ENCODE peak calls at places on chromosomes 16 and 17, in six cellular contexts. One of them, this sample, is unnamed.

GRCh38 chr17:75776399-75777242 is 8.0 kb upstream of the UNK start:
- DNase-seq in fibroblast of lung: no peak
- DNase-seq in mammary epithelial cell: no peak
- DNase-seq in neural progenitor cell: no peak
- DNase-seq in HCT116: no peak
- DNase-seq in PC-3: no peak
- DNase-seq in this sample: no peak

GRCh38 chr17:77317091-77317519 is 176.3 kb downstream of the SEC14L1 start:
- DNase-seq in fibroblast of lung: peak; percentile 36
- DNase-seq in mammary epithelial cell: no peak
- DNase-seq in neural progenitor cell: no peak
- DNase-seq in HCT116: no peak
- DNase-seq in PC-3: no peak
- DNase-seq in this sample: no peak

GRCh38 chr17:35244345-35245195 is 1.7 kb downstream of the SLFN5 start:
- DNase-seq in fibroblast of lung: peak; percentile 73
- DNase-seq in mammary epithelial cell: peak; percentile 91
- DNase-seq in neural progenitor cell: peak; percentile 42
- DNase-seq in HCT116: peak; percentile 33
- DNase-seq in PC-3: peak; percentile 73
- DNase-seq in this sample: peak; percentile 84

GRCh38 chr17:82848022-82848592 is 8.3 kb upstream of the ZNF750 start:
- DNase-seq in fibroblast of lung: peak; percentile 76
- DNase-seq in mammary epithelial cell: peak; percentile 96
- DNase-seq in neural progenitor cell: no peak
- DNase-seq in HCT116: no peak
- DNase-seq in PC-3: no peak
- DNase-seq in this sample: no peak

GRCh38 chr17:35214631-35215273 is 20.6 kb upstream of the SLC35G3 start:
- DNase-seq in fibroblast of lung: no peak
- DNase-seq in mammary epithelial cell: no peak
- DNase-seq in neural progenitor cell: no peak
- DNase-seq in HCT116: no peak
- DNase-seq in PC-3: no peak
- DNase-seq in this sample: no peak

GRCh38 chr17:42183741-42184711 is 1.2 kb downstream of the HCRT start:
- DNase-seq in fibroblast of lung: peak; percentile 55
- DNase-seq in mammary epithelial cell: peak; percentile 12
- DNase-seq in neural progenitor cell: peak; percentile 95
- DNase-seq in HCT116: peak; percentile 26
- DNase-seq in PC-3: no peak
- DNase-seq in this sample: peak; percentile 63

GRCh38 chr17:50139185-50139783 is 9.3 kb upstream of the SAMD14 start:
- DNase-seq in fibroblast of lung: no peak
- DNase-seq in mammary epithelial cell: no peak
- DNase-seq in neural progenitor cell: no peak
- DNase-seq in HCT116: no peak
- DNase-seq in PC-3: no peak
- DNase-seq in this sample: no peak

GRCh38 chr16:49947907-49948678 is 76.9 kb upstream of the CNEP1R1 start:
- DNase-seq in fibroblast of lung: no peak
- DNase-seq in mammary epithelial cell: no peak
- DNase-seq in neural progenitor cell: no peak
- DNase-seq in HCT116: no peak
- DNase-seq in PC-3: peak; percentile 26
- DNase-seq in this sample: no peak

GRCh38 chr17:39679521-39680192 is 8.2 kb downstream of the PGAP3 start:
- DNase-seq in fibroblast of lung: no peak
- DNase-seq in mammary epithelial cell: no peak
- DNase-seq in neural progenitor cell: no peak
- DNase-seq in HCT116: no peak
- DNase-seq in PC-3: no peak
- DNase-seq in this sample: no peak

GRCh38 chr17:31524926-31525800 is 133.7 kb downstream of the RAB11FIP4 start:
- DNase-seq in fibroblast of lung: peak; percentile 89
- DNase-seq in mammary epithelial cell: peak; percentile 81
- DNase-seq in neural progenitor cell: peak; percentile 92
- DNase-seq in HCT116: peak; percentile 49
- DNase-seq in PC-3: peak; percentile 81
- DNase-seq in this sample: peak; percentile 63

GRCh38 chr16:28473714-28474265 is 1.7 kb upstream of the NPIPB7 start:
- DNase-seq in fibroblast of lung: no peak
- DNase-seq in mammary epithelial cell: no peak
- DNase-seq in neural progenitor cell: no peak
- DNase-seq in HCT116: no peak
- DNase-seq in PC-3: no peak
- DNase-seq in this sample: no peak

GRCh38 chr17:19263621-19264010 is 26.4 kb downstream of the EPN2 start:
- DNase-seq in fibroblast of lung: peak; percentile 70
- DNase-seq in mammary epithelial cell: no peak
- DNase-seq in neural progenitor cell: no peak
- DNase-seq in HCT116: no peak
- DNase-seq in PC-3: peak; percentile 50
- DNase-seq in this sample: no peak

GRCh38 chr16:46673320-46674013 is 15.5 kb downstream of the VPS35 start:
- DNase-seq in fibroblast of lung: peak; percentile 50
- DNase-seq in mammary epithelial cell: peak; percentile 52
- DNase-seq in neural progenitor cell: peak; percentile 79
- DNase-seq in HCT116: peak; percentile 51
- DNase-seq in PC-3: peak; percentile 60
- DNase-seq in this sample: peak; percentile 71

GRCh38 chr16:54945063-54945462 is 14.4 kb downstream of the IRX5 start:
- DNase-seq in fibroblast of lung: no peak
- DNase-seq in mammary epithelial cell: no peak
- DNase-seq in neural progenitor cell: no peak
- DNase-seq in HCT116: no peak
- DNase-seq in PC-3: no peak
- DNase-seq in this sample: no peak

GRCh38 chr17:35849469-35850348 is 19.0 kb downstream of the HEATR9 start:
- DNase-seq in fibroblast of lung: peak; percentile 53
- DNase-seq in mammary epithelial cell: peak; percentile 43
- DNase-seq in neural progenitor cell: peak; percentile 80
- DNase-seq in HCT116: peak; percentile 33
- DNase-seq in PC-3: peak; percentile 58
- DNase-seq in this sample: peak; percentile 58

GRCh38 chr16:67942200-67942509 is 1.8 kb downstream of the LCAT start:
- DNase-seq in fibroblast of lung: no peak
- DNase-seq in mammary epithelial cell: no peak
- DNase-seq in neural progenitor cell: peak; percentile 73
- DNase-seq in HCT116: no peak
- DNase-seq in PC-3: peak; percentile 27
- DNase-seq in this sample: peak; percentile 37

GRCh38 chr17:63600569-63601438 is at the start of gene TACO1:
- DNase-seq in fibroblast of lung: peak; percentile 82
- DNase-seq in mammary epithelial cell: peak; percentile 73
- DNase-seq in neural progenitor cell: peak; percentile 87
- DNase-seq in HCT116: peak; percentile 79
- DNase-seq in PC-3: peak; percentile 92
- DNase-seq in this sample: peak; percentile 87

GRCh38 chr17:81810476-81810875 is 6.5 kb downstream of the GCGR start:
- DNase-seq in fibroblast of lung: no peak
- DNase-seq in mammary epithelial cell: no peak
- DNase-seq in neural progenitor cell: no peak
- DNase-seq in HCT116: no peak
- DNase-seq in PC-3: no peak
- DNase-seq in this sample: no peak

GRCh38 chr17:19369846-19370492 is 7.4 kb upstream of the B9D1 start:
- DNase-seq in fibroblast of lung: no peak
- DNase-seq in mammary epithelial cell: no peak
- DNase-seq in neural progenitor cell: no peak
- DNase-seq in HCT116: no peak
- DNase-seq in PC-3: no peak
- DNase-seq in this sample: no peak

GRCh38 chr16:1054660-1055556 is 17.6 kb upstream of the SSTR5 start:
- DNase-seq in fibroblast of lung: peak; percentile 23
- DNase-seq in mammary epithelial cell: peak; percentile 16
- DNase-seq in neural progenitor cell: peak; percentile 92
- DNase-seq in HCT116: peak; percentile 37
- DNase-seq in PC-3: peak; percentile 50
- DNase-seq in this sample: peak; percentile 50

GRCh38 chr17:19298561-19299213 is 61.5 kb downstream of the EPN2 start:
- DNase-seq in fibroblast of lung: no peak
- DNase-seq in mammary epithelial cell: no peak
- DNase-seq in neural progenitor cell: no peak
- DNase-seq in HCT116: no peak
- DNase-seq in PC-3: no peak
- DNase-seq in this sample: no peak

GRCh38 chr16:29988346-29989075 is 6.9 kb downstream of the HIRIP3 start:
- DNase-seq in fibroblast of lung: no peak
- DNase-seq in mammary epithelial cell: no peak
- DNase-seq in neural progenitor cell: no peak
- DNase-seq in HCT116: no peak
- DNase-seq in PC-3: no peak
- DNase-seq in this sample: no peak

GRCh38 chr17:76585048-76585648 is 512 bp downstream of the ST6GALNAC2 start:
- DNase-seq in fibroblast of lung: peak; percentile 36
- DNase-seq in mammary epithelial cell: peak; percentile 63
- DNase-seq in neural progenitor cell: peak; percentile 70
- DNase-seq in HCT116: no peak
- DNase-seq in PC-3: no peak
- DNase-seq in this sample: no peak

GRCh38 chr17:70110443-70110880 is 35.4 kb downstream of the KCNJ16 start:
- DNase-seq in fibroblast of lung: peak; percentile 86
- DNase-seq in mammary epithelial cell: no peak
- DNase-seq in neural progenitor cell: no peak
- DNase-seq in HCT116: no peak
- DNase-seq in PC-3: no peak
- DNase-seq in this sample: peak; percentile 6

GRCh38 chr16:10100829-10101228 is 81.4 kb downstream of the GRIN2A start:
- DNase-seq in fibroblast of lung: no peak
- DNase-seq in mammary epithelial cell: no peak
- DNase-seq in neural progenitor cell: no peak
- DNase-seq in HCT116: no peak
- DNase-seq in PC-3: no peak
- DNase-seq in this sample: no peak

GRCh38 chr17:79803997-79804855 is 7.3 kb upstream of the CBX8 start:
- DNase-seq in fibroblast of lung: no peak
- DNase-seq in mammary epithelial cell: no peak
- DNase-seq in neural progenitor cell: peak; percentile 74
- DNase-seq in HCT116: no peak
- DNase-seq in PC-3: no peak
- DNase-seq in this sample: peak; percentile 67

GRCh38 chr16:886084-886543 is 84.7 kb downstream of the LMF1 start:
- DNase-seq in fibroblast of lung: no peak
- DNase-seq in mammary epithelial cell: no peak
- DNase-seq in neural progenitor cell: peak; percentile 54
- DNase-seq in HCT116: no peak
- DNase-seq in PC-3: no peak
- DNase-seq in this sample: no peak

GRCh38 chr17:7929158-7930029 is at the start of gene KCNAB3:
- DNase-seq in fibroblast of lung: peak; percentile 77
- DNase-seq in mammary epithelial cell: peak; percentile 22
- DNase-seq in neural progenitor cell: peak; percentile 95
- DNase-seq in HCT116: no peak
- DNase-seq in PC-3: no peak
- DNase-seq in this sample: peak; percentile 93

GRCh38 chr17:74408830-74409229 is 23.1 kb upstream of the GPRC5C start:
- DNase-seq in fibroblast of lung: no peak
- DNase-seq in mammary epithelial cell: no peak
- DNase-seq in neural progenitor cell: no peak
- DNase-seq in HCT116: no peak
- DNase-seq in PC-3: no peak
- DNase-seq in this sample: no peak

GRCh38 chr16:88478115-88478514 is 25.0 kb downstream of the ZFPM1 start:
- DNase-seq in fibroblast of lung: no peak
- DNase-seq in mammary epithelial cell: no peak
- DNase-seq in neural progenitor cell: no peak
- DNase-seq in HCT116: no peak
- DNase-seq in PC-3: no peak
- DNase-seq in this sample: no peak

GRCh38 chr16:4307215-4308037 is 8.4 kb upstream of the GLIS2 start:
- DNase-seq in fibroblast of lung: peak; percentile 93
- DNase-seq in mammary epithelial cell: peak; percentile 95
- DNase-seq in neural progenitor cell: peak; percentile 97
- DNase-seq in HCT116: peak; percentile 92
- DNase-seq in PC-3: peak; percentile 95
- DNase-seq in this sample: peak; percentile 96

GRCh38 chr17:28498652-28499365 is 7.3 kb upstream of the FOXN1 start:
- DNase-seq in fibroblast of lung: no peak
- DNase-seq in mammary epithelial cell: no peak
- DNase-seq in neural progenitor cell: no peak
- DNase-seq in HCT116: no peak
- DNase-seq in PC-3: no peak
- DNase-seq in this sample: no peak
- TF ChIP-seq CTCF in fibroblast of lung: no peak
- TF ChIP-seq CTCF in mammary epithelial cell: no peak
- TF ChIP-seq CTCF in neural progenitor cell: no peak
- TF ChIP-seq CTCF in HCT116: no peak
- TF ChIP-seq CTCF in PC-3: no peak
- TF ChIP-seq CTCF in this sample: no peak

DNA sequence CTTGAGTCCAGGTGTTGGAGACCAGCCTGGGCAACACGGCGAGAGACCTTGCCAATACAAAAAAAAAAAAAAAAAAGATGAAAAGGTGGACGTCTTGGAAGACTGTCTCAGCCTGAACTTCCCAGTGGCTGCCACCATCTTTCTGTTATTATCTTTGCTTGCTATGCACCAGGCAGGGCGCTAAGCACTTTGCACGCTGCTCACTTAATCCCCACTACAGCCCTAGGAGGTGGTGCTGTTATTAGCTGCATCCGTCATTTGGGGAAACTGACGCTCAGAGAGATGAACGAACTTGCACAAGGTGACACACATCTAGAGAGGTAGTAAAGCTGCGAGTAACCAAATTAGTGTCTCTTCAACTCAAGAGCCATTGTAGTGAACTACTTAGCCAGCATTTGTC is 708 bp upstream of the CPPED1 start:
- DNase-seq in fibroblast of lung: no peak
- DNase-seq in mammary epithelial cell: no peak
- DNase-seq in neural progenitor cell: no peak
- DNase-seq in HCT116: no peak
- DNase-seq in PC-3: no peak
- DNase-seq in this sample: no peak
- H3K4me3 ChIP-seq in fibroblast of lung: peak overlapping the region; percentile 90
- H3K4me3 ChIP-seq in mammary epithelial cell: no peak overlapping the region
- H3K4me3 ChIP-seq in neural progenitor cell: peak overlapping the region; percentile 76
- H3K4me3 ChIP-seq in HCT116: peak overlapping the region; percentile 97
- H3K4me3 ChIP-seq in PC-3: peak overlapping the region; percentile 83
- H3K4me3 ChIP-seq in this sample: no peak overlapping the region

GRCh38 chr16:66658143-66658859 is 38.2 kb downstream of the CMTM4 start:
- DNase-seq in fibroblast of lung: no peak
- DNase-seq in mammary epithelial cell: no peak
- DNase-seq in neural progenitor cell: no peak
- DNase-seq in HCT116: no peak
- DNase-seq in PC-3: no peak
- DNase-seq in this sample: no peak
- TF ChIP-seq EZH2 in fibroblast of lung: no peak
- TF ChIP-seq EZH2 in mammary epithelial cell: no peak
- TF ChIP-seq EZH2 in neural progenitor cell: no peak
- TF ChIP-seq EZH2 in HCT116: no peak
- TF ChIP-seq EZH2 in PC-3: no peak
- TF ChIP-seq EZH2 in this sample: no peak

DNA sequence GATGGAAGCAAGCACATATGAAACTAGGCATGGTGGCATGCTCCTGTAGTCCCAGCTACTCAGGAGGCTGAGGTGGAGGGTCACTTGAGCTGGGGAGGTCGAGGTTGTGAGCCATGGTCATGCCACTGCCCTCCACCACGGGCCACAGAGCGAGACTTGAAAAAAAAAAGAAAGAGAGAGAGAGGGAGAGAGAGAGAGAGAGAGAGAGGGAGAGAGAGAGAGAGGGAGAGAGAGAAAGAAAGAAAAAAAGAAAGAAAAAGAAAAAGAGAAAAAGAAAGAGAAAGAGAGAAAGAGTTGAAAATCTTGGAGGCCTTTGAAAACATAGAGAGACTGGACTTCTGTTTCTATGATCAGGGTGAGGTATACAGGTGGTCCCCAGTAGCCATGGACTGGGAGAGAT is 15.4 kb upstream of the ARL4D start:
- DNase-seq in fibroblast of lung: no peak
- DNase-seq in mammary epithelial cell: no peak
- DNase-seq in neural progenitor cell: no peak
- DNase-seq in HCT116: no peak
- DNase-seq in PC-3: no peak
- DNase-seq in this sample: no peak
- TF ChIP-seq CTCF in fibroblast of lung: no peak
- TF ChIP-seq CTCF in mammary epithelial cell: no peak
- TF ChIP-seq CTCF in neural progenitor cell: no peak
- TF ChIP-seq CTCF in HCT116: no peak
- TF ChIP-seq CTCF in PC-3: no peak
- TF ChIP-seq CTCF in this sample: no peak